ENCODE peak calls at places on chromosomes 16 and 17, in nine cellular contexts. B, N, V, E, O, S, G, Q and K are unnamed samples.

GRCh38 chr17:73686961-73687360 is 42.7 kb upstream of the SDK2 start:
- DNase-seq in N (no peak), E (no peak), B (no peak), O (no peak), S (no peak), G (no peak), Q (no peak), V (no peak), K (no peak)

GRCh38 chr16:64907844-64908243 is 214.0 kb downstream of the CDH11 start:
- DNase-seq in N (peak; percentile 34), Q (no peak), S (no peak), V (no peak), E (no peak), O (no peak), B (no peak), G (no peak), K (no peak)

GRCh38 chr16:66274335-66275110 is 92.0 kb upstream of the CDH5 start:
- DNase-seq in S (no peak), E (no peak), V (no peak), Q (no peak), G (no peak), B (no peak), O (no peak), N (no peak), K (no peak)

GRCh38 chr17:78013683-78014467 is 55.4 kb downstream of the TNRC6C start:
- DNase-seq in S (peak; percentile 43), O (peak; percentile 90), N (no peak), V (no peak), Q (peak; percentile 61), E (peak; percentile 27), G (no peak), B (no peak), K (peak; percentile 74)

GRCh38 chr17:7561028-7561575 is 617 bp upstream of the SENP3 start:
- DNase-seq in V (peak; percentile 87), N (peak; percentile 95), G (no peak), E (peak; percentile 67), S (peak; percentile 92), B (peak; percentile 92), Q (peak; percentile 97), O (peak; percentile 87), K (peak; percentile 94)

GRCh38 chr16:14565688-14566025 is 64.4 kb downstream of the PARN start:
- DNase-seq in N (no peak), S (no peak), E (no peak), Q (no peak), O (no peak), V (no peak), B (no peak), G (no peak), K (no peak)

GRCh38 chr16:27253526-27253930 is 15.0 kb downstream of the NSMCE1 start:
- DNase-seq in G (no peak), N (no peak), Q (no peak), V (no peak), O (no peak), S (no peak), E (no peak), B (no peak), K (peak; percentile 57)

GRCh38 chr17:65023791-65024190 is 32.7 kb downstream of the GNA13 start:
- DNase-seq in B (no peak), O (no peak), E (no peak), V (no peak), Q (no peak), G (no peak), S (no peak), N (no peak), K (no peak)

GRCh38 chr17:78111012-78111726 is 17.4 kb downstream of the TMC6 start:
- DNase-seq in O (no peak), S (no peak), N (peak; percentile 36), E (no peak), Q (no peak), G (no peak), B (no peak), V (no peak), K (no peak)

GRCh38 chr17:57869599-57870282 is 19.9 kb upstream of the MRPS23 start:
- DNase-seq in O (no peak), G (no peak), Q (no peak), E (no peak), N (no peak), B (no peak), V (no peak), S (no peak), K (no peak)

GRCh38 chr17:14845562-14846335 is 419.4 kb downstream of the PMP22 start:
- DNase-seq in V (no peak), G (no peak), E (no peak), S (no peak), O (no peak), B (no peak), N (no peak), Q (peak; percentile 14), K (no peak)

GRCh38 chr17:55086635-55087058 is 118.1 kb downstream of the STXBP4 start:
- DNase-seq in Q (no peak), B (no peak), S (no peak), O (no peak), G (no peak), V (no peak), N (no peak), E (no peak), K (no peak)

GRCh38 chr17:37519241-37519985 is 29.7 kb downstream of the DUSP14 start:
- DNase-seq in G (no peak), V (no peak), O (no peak), S (no peak), Q (no peak), B (no peak), E (no peak), N (no peak), K (no peak)

GRCh38 chr17:48429638-48430586 is at the start of gene SKAP1:
- DNase-seq in N (no peak), O (no peak), B (no peak), S (no peak), G (no peak), E (peak; percentile 33), V (no peak), Q (peak; percentile 48), K (no peak)

GRCh38 chr17:74816883-74817620 is 40.9 kb upstream of the NAT9 start:
- DNase-seq in S (no peak), O (no peak), Q (no peak), G (no peak), N (no peak), E (no peak), V (no peak), B (no peak), K (no peak)

GRCh38 chr17:39264119-39264518 is 38.4 kb upstream of the STAC2 start:
- DNase-seq in O (peak; percentile 71), N (no peak), Q (no peak), B (no peak), G (no peak), S (peak; percentile 53), E (no peak), V (peak; percentile 90), K (peak; percentile 63)

DNA sequence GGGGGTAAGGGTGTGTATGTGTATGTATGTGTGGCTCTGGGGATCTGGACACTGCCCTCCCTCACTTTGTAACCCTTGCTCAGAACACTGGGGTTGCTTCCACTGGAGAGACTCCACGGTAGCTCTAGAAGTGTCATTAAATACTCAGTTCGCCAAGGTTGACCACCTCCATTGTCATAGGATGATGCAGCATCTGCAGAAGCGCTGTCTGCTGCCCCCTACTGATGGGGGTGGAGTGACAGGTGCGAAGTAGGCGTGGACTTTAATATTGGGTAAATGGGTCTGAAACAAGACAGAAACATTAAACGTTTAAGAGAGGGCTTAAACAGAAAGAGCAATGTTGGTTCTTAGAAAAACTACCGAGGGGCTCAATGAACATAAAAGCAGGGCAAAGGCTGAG is 35.5 kb upstream of the STAC2 start:
- DNase-seq in O (no peak), B (no peak), Q (no peak), V (no peak), S (no peak), N (no peak), G (no peak), E (no peak), K (peak; percentile 5)
- TF ChIP-seq CTCF in O (no peak), B (no peak), Q (no peak), V (no peak), S (peak; percentile 9), N (no peak), G (peak; percentile 82), E (peak; percentile 27), K (no peak)

GRCh38 chr16:78392585-78393195 is 293.2 kb downstream of the WWOX start:
- DNase-seq in O (no peak), V (no peak), E (no peak), G (no peak), S (no peak), N (no peak), B (no peak), Q (peak; percentile 9), K (no peak)
- H3K27me3 ChIP-seq in O (no peaks in the 10 kb centered on the region), V (no peaks in the 10 kb centered on the region), E (no peaks in the 10 kb centered on the region), G (no peaks in the 10 kb centered on the region), S (no peaks in the 10 kb centered on the region), N (no peaks in the 10 kb centered on the region), B (no peaks in the 10 kb centered on the region), Q (no peaks in the 10 kb centered on the region), K (no peaks in the 10 kb centered on the region)

DNA sequence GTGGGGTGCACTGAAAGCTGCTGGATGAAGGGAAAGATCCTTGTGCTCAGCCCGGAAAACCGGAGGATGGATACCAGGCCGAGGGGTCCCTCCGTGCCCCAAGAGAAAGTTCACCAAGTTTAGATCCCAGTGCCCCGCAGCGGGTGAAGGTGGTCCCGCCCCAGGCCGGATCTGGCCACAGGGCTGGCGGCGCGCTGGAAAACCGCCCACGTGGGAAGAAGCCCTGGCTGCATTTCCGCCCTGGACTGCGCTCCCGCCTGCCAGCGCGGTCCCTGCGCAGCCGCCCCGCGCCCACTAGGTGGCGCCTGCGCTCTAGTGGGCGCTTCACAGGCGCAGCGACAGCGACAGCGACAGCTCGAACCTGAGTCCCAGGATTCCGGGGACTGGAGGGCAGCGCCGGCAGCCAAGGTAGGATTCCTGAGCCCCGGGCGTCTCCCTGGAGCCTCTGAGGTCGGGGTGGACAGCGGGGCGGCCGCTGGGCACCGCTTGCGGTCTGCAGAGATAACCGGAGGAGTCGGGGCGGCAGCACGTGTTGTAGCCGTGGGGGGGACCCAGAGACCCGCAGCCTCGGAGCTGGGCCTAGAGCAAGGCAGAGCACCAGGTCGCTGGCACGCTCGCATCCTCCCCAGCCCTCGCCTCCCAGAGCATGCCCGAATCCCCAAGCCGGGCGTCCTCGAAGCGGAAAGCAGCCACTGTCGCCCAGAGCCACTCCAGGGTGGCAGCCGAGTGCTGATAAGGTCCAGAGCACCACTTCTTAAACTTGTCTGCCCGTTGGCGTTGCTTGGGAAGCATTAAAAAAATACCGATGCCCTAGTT is at the start of gene CHD9:
- DNase-seq in V (peak; percentile 52), N (peak; percentile 90), B (peak; percentile 85), Q (peak; percentile 90), O (peak; percentile 78), E (peak; percentile 53), S (peak; percentile 82), G (no peak), K (peak; percentile 85)
- H3K4me1 ChIP-seq in V (peaks cover 23% of the 10 kb centered on the region), N (peaks cover 4% of the 10 kb centered on the region), B (peaks cover 59% of the 10 kb centered on the region), Q (peaks cover 34% of the 10 kb centered on the region), O (no peaks in the 10 kb centered on the region), E (peaks cover 18% of the 10 kb centered on the region), S (peaks cover 60% of the 10 kb centered on the region), G (peaks cover 9% of the 10 kb centered on the region), K (peaks cover 32% of the 10 kb centered on the region)

DNA sequence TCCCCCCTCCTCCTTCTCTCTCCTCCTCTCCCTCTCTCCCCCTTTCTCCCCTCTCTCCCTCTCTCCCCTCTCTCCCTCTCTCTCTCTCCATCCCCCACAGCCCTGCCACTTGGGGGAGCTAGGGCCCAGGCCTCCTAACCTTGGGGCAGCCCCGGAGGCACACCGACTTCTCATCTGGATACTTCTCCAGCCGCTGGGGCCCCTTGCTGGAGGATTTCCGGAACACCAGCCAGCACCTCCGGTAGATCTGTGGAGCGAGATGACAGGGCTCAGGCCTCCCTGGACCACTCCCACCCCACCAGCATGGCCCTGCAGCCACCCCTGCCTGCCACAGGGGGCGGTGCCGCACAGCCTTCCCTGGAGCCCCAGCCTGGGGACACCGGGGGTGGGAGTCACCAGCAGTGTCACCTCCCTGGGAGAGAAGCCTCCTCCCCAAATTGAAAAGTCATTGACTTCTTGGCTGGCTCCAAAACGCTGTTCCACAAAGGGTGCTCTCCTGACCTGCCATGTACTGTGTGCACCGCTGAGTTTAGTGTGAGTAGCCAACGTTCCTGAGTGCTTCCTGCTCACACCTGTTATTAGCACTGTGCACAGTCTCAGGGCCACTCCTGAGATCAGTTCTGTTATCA is 10.5 kb downstream of the DOK4 start:
- DNase-seq in S (no peak), E (no peak), V (no peak), G (peak; percentile 77), B (no peak), Q (peak; percentile 31), O (no peak), N (no peak), K (no peak)
- TF ChIP-seq CTCF in S (peak; percentile 61), E (peak; percentile 87), V (peak; percentile 29), G (peak; percentile 89), B (peak; percentile 55), Q (peak; percentile 18), O (peak; percentile 41), N (no peak), K (peak; percentile 62)